ENCODE peak calls at places on chromosomes 16 and 17, in eight cellular contexts. Q, V, B, S, C, F, I and H are unnamed samples.

GRCh38 chr17:4953461-4953961 is 2.6 kb downstream of the ENO3 start:
- DNase-seq in I (no peak), F (no peak), Q (no peak), S (no peak), V (no peak), C (no peak), B (no peak), H (no peak)

GRCh38 chr17:43217614-43218087 is 6.0 kb downstream of the TMEM106A start:
- DNase-seq in F (no peak), C (peak; percentile 5), I (no peak), S (no peak), V (no peak), B (peak; percentile 25), Q (no peak), H (no peak)

GRCh38 chr17:46773676-46774075 is 44.8 kb downstream of the WNT3 start:
- DNase-seq in C (no peak), B (no peak), F (peak; percentile 44), Q (no peak), I (no peak), V (no peak), S (no peak), H (no peak)

GRCh38 chr17:50122945-50123344 is 7.0 kb downstream of the SAMD14 start:
- DNase-seq in I (no peak), V (no peak), S (no peak), C (no peak), Q (no peak), F (no peak), B (no peak), H (no peak)

GRCh38 chr16:74999683-75000480 is 1.1 kb downstream of the ZNRF1 start:
- DNase-seq in V (peak; percentile 70), C (peak; percentile 32), Q (peak; percentile 77), B (peak; percentile 79), F (peak; percentile 77), S (peak; percentile 69), I (no peak), H (peak; percentile 52)

GRCh38 chr16:69329369-69330285 is 761 bp downstream of the PDF start:
- DNase-seq in F (no peak), S (peak; percentile 39), C (no peak), B (peak; percentile 75), Q (peak; percentile 41), V (peak; percentile 60), I (no peak), H (peak; percentile 67)

GRCh38 chr17:52681486-52681885 is 523.0 kb upstream of the CA10 start:
- DNase-seq in V (no peak), I (no peak), F (no peak), S (no peak), B (no peak), Q (no peak), C (no peak), H (no peak)

GRCh38 chr16:81583893-81584705 is 139.5 kb downstream of the CMIP start:
- DNase-seq in V (no peak), S (peak; percentile 68), I (no peak), B (peak; percentile 78), Q (no peak), C (no peak), F (peak; percentile 73), H (peak; percentile 76)

GRCh38 chr17:57916925-57917858 is 38.0 kb downstream of the CUEDC1 start:
- DNase-seq in B (no peak), I (no peak), F (peak; percentile 71), Q (peak; percentile 59), C (peak; percentile 53), S (no peak), V (no peak), H (peak; percentile 36)

GRCh38 chr17:80951121-80952090 is 40.2 kb upstream of the CHMP6 start:
- DNase-seq in Q (no peak), S (no peak), F (peak; percentile 32), I (no peak), B (peak; percentile 54), V (no peak), C (no peak), H (no peak)

GRCh38 chr16:53822936-53823529 is 119.1 kb downstream of the FTO start:
- DNase-seq in B (no peak), F (no peak), Q (peak; percentile 50), V (no peak), S (no peak), C (no peak), I (peak; percentile 19), H (no peak)

GRCh38 chr16:68362952-68363846 is 52.4 kb downstream of the PRMT7 start:
- DNase-seq in I (no peak), C (no peak), F (no peak), B (no peak), V (no peak), Q (no peak), S (no peak), H (no peak)

GRCh38 chr17:50356892-50357510 is 11.1 kb downstream of the XYLT2 start:
- DNase-seq in V (no peak), I (no peak), C (no peak), S (no peak), B (no peak), Q (peak; percentile 43), F (no peak), H (peak; percentile 33)

GRCh38 chr17:77802811-77803220 is 155.7 kb upstream of the TNRC6C start:
- DNase-seq in V (peak; percentile 77), Q (no peak), S (no peak), B (no peak), I (no peak), C (peak; percentile 94), F (no peak), H (no peak)

GRCh38 chr16:86383488-86384262 is 126.7 kb upstream of the FOXF1 start:
- DNase-seq in F (no peak), I (no peak), S (no peak), Q (no peak), V (no peak), B (no peak), C (no peak), H (no peak)

DNA sequence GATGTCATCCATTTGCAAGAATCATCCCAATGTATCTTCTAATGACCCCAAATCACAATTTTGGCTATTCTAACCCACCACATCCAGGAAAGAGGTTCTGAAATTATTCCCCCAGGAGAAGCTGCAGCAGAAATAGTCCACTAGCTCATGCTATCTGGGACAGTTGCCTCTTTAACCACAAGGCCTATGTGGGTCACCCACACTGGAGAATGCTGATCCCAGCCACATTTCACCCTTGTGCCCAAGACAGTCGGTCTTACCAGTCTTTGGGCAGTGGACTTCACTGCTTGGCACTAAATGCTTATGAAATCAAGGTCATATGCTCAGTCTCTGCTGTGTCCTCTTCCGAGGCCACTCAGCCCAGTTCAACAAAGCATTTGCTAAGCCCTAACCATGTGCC is 27.0 kb downstream of the ABCC12 start:
- DNase-seq in F (no peak), S (no peak), C (no peak), Q (no peak), I (no peak), B (no peak), V (no peak), H (no peak)
- H3K4me3 ChIP-seq in F (no peak overlapping the region), S (no peak overlapping the region), C (no peak overlapping the region), Q (no peak overlapping the region), I (no peak overlapping the region), B (no peak overlapping the region), V (no peak overlapping the region), H (no peak overlapping the region)

GRCh38 chr16:19716183-19716582 is 1.8 kb downstream of the KNOP1 start:
- DNase-seq in Q (no peak), V (no peak), B (no peak), I (no peak), S (peak; percentile 63), C (no peak), F (no peak), H (no peak)
- H3K4me3 ChIP-seq in Q (no peak overlapping the region), V (no peak overlapping the region), B (no peak overlapping the region), I (peak overlapping the region; percentile 97), S (peak overlapping the region; percentile 93), C (no peak overlapping the region), F (no peak overlapping the region), H (no peak overlapping the region)

DNA sequence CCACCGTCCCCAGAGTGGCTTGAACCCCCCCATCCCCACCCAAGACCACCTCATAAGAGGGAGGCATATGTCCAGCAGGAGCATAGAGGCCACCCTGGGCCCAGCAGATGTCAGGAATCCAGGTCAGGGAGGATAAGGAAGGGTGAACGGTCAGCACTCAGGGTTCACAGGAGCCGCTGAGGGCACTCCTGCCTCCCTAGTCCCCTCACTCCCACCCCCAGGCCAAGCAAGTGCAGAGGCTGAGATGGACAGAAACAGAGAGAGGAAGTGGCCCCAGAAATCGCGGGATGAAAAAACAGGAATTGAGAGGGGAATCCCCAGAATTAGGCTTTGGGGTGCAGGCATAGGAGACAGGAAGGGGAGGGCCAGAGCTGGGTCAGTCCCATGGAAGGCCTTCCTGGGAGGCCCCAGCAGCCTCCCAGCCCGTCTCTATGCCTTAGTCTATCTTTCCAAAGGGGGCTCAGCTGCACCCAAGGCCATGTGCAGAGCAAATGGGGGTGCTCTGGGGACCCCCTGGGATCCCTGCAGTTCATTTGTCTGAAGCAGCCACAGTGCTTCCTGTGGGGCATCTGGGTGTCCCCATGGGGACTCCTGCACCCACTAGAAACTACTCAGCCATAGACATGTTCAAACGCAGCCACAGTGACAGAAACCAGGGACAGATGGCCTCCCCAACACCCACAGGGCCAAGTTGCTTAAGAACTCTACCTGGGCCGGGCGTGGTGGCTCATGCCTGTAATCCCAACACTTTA is 1.7 kb downstream of the CMTM3 start:
- DNase-seq in V (no peak), C (peak; percentile 82), I (no peak), S (no peak), F (no peak), B (no peak), Q (no peak), H (no peak)
- H3K4me3 ChIP-seq in V (no peak overlapping the region), C (peak overlapping the region; percentile 74), I (peak overlapping the region; percentile 72), S (no peak overlapping the region), F (peak overlapping the region; percentile 74), B (peak overlapping the region; percentile 78), Q (peak overlapping the region; percentile 68), H (no peak overlapping the region)

GRCh38 chr17:29045734-29046133 is 2.8 kb downstream of the PIPOX start:
- DNase-seq in C (no peak), V (peak; percentile 33), F (no peak), I (no peak), Q (no peak), S (no peak), B (no peak), H (no peak)

GRCh38 chr17:29042026-29042678 is 789 bp upstream of the PIPOX start:
- DNase-seq in S (no peak), V (no peak), B (no peak), F (no peak), I (no peak), C (no peak), Q (no peak), H (no peak)

GRCh38 chr17:29042679-29043538 is at the start of gene PIPOX:
- DNase-seq in S (peak; percentile 15), F (peak; percentile 50), C (peak; percentile 71), V (peak; percentile 63), B (no peak), Q (no peak), I (peak; percentile 30), H (peak; percentile 70)

GRCh38 chr17:29045026-29045425 is 2.1 kb downstream of the PIPOX start:
- DNase-seq in S (no peak), F (no peak), C (no peak), B (no peak), V (no peak), Q (no peak), I (no peak), H (no peak)

DNA sequence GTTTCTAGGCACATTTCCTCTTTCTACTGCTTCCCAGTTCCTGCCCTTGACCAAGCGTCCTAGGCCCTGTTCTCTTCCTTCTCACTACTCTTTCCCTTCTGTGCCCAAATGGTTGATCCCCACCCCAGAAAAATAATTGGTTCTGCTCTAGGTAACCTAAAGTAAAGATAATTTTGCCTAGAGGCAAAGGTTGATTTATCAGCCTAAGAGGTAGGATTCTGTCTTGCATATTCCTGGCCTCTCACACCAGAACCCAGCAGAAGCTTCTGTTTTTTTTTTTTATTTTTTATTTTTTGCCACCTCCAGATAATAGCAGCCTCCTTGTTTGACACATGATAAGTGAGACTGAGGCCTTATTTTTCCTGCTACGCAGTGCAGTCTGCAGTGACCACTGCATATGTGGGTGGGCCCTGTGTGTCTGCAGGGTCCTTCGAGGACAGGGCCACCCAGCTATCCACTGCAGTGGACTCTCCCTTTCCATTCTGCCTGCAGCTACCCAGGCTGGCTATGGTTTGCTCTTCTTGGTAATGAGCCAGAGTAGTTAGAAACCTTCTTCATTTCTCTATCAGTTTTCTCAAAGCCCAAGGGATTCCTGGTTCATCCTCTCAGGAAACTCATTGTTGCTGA is 711 bp downstream of the PIPOX start:
- DNase-seq in B (no peak), I (no peak), F (no peak), Q (no peak), C (no peak), S (no peak), V (no peak), H (no peak)
- H3K4me3 ChIP-seq in B (no peak overlapping the region), I (no peak overlapping the region), F (no peak overlapping the region), Q (no peak overlapping the region), C (no peak overlapping the region), S (no peak overlapping the region), V (no peak overlapping the region), H (no peak overlapping the region)